ENCODE peak calls at places on chromosome 19, in ten cellular contexts. G is stimulated activated CD8-positive, alpha-beta memory T cell treated with anti-CD3 and anti-CD28 coated beads, Interleukin-7, amount 100 ng/mL, for 24 hours; S is naive thymus-derived CD4-positive, alpha-beta T cell; V is fibroblast of mammary gland; U is AG10803; Y is RPMI7951; H is NCI-H510A; Z is stimulated activated CD4-positive, alpha-beta T cell treated with anti-CD3 and anti-CD28 coated beads, Interleukin-1b, Interleukin-23, amount 100 ng/mL, for 4 hours; N is NAMALWA; C is small intestine. O is an unnamed sample.

GRCh38 chr19:17909017-17909732 is 23.6 kb upstream of the CCDC124 start:
- DNase-seq in G (no peak), S (no peak), V (no peak), U (no peak), Y (no peak), H (no peak), Z (no peak), N (no peak), C (no peak), O (no peak)

GRCh38 chr19:13181747-13182388 is 31.7 kb downstream of the IER2 start:
- DNase-seq in G (no peak), S (no peak), V (peak), U (peak), Y (peak), H (no peak), Z (peak), N (peak), C (peak), O (peak)

GRCh38 chr19:35156673-35157014 is 2.1 kb downstream of the FXYD5 start:
- DNase-seq in G (no peak), S (no peak), V (no peak), U (no peak), Y (no peak), H (no peak), Z (no peak), N (no peak), C (no peak), O (no peak)

GRCh38 chr19:36604656-36605100 is 435 bp upstream of the ZNF382 start:
- DNase-seq in G (peak), S (peak), V (peak), U (peak), Y (peak), H (no peak), Z (peak), N (no peak), C (peak), O (peak)

GRCh38 chr19:41753159-41753558 is 2.2 kb upstream of the CEACAM6 start:
- DNase-seq in G (peak), S (peak), V (peak), U (peak), Y (peak), H (no peak), Z (peak), N (peak), C (peak), O (peak)

GRCh38 chr19:36031308-36031707 is 1.4 kb downstream of the CLIP3 start:
- DNase-seq in G (no peak), S (no peak), V (no peak), U (no peak), Y (no peak), H (no peak), Z (no peak), N (no peak), C (no peak), O (no peak)

GRCh38 chr19:17107546-17108452 is 32.2 kb downstream of the MYO9B start:
- DNase-seq in G (no peak), S (no peak), V (peak), U (peak), Y (peak), H (no peak), Z (no peak), N (no peak), C (no peak), O (peak)

GRCh38 chr19:15181394-15181793 is 19.4 kb downstream of the NOTCH3 start:
- DNase-seq in G (no peak), S (no peak), V (no peak), U (no peak), Y (no peak), H (peak), Z (no peak), N (no peak), C (no peak), O (peak)

GRCh38 chr19:32392946-32393345 is 12.6 kb upstream of the DPY19L3 start:
- DNase-seq in G (no peak), S (no peak), V (no peak), U (no peak), Y (no peak), H (no peak), Z (no peak), N (no peak), C (peak), O (no peak)

GRCh38 chr19:31568724-31569123 is 219.5 kb upstream of the TSHZ3 start:
- DNase-seq in G (no peak), S (no peak), V (no peak), U (no peak), Y (no peak), H (no peak), Z (no peak), N (no peak), C (no peak), O (no peak)

O was measured in colonic mucosa.